ENCODE peak calls at places on chromosomes 5 and 9, in six cellular contexts. D, L, H, P, F and V are unnamed samples.

GRCh38 chr5:130896636-130897035 is 268.4 kb downstream of the HINT1 start:
- DNase-seq in D (no peak), L (no peak), H (no peak), P (no peak), F (no peak), V (no peak)

GRCh38 chr9:82418334-82418733 is 429.8 kb downstream of the SPATA31D1 start:
- DNase-seq in D (no peak), L (no peak), H (no peak), P (no peak), F (no peak), V (no peak)

GRCh38 chr5:107672212-107673105 is 1.7 kb upstream of the EFNA5 start:
- DNase-seq in D (peak; percentile 90), L (peak; percentile 70), H (peak; percentile 87), P (peak; percentile 68), F (peak; percentile 41), V (peak; percentile 69)

GRCh38 chr9:116998305-116998704 is 311.2 kb downstream of the TRIM32 start:
- DNase-seq in D (no peak), L (no peak), H (peak; percentile 13), P (no peak), F (no peak), V (peak; percentile 8)

GRCh38 chr9:74735761-74736160 is 152.0 kb downstream of the TRPM6 start:
- DNase-seq in D (no peak), L (no peak), H (peak; percentile 7), P (no peak), F (no peak), V (no peak)

GRCh38 chr9:136043386-136044054 is 51.6 kb downstream of the NACC2 start:
- DNase-seq in D (peak; percentile 35), L (no peak), H (no peak), P (no peak), F (no peak), V (no peak)

GRCh38 chr9:92036411-92036746 is 78.8 kb downstream of the SPTLC1 start:
- DNase-seq in D (no peak), L (no peak), H (no peak), P (no peak), F (no peak), V (no peak)

GRCh38 chr5:60488466-60489130 is 211.4 kb downstream of the DEPDC1B start:
- DNase-seq in D (no peak), L (no peak), H (no peak), P (no peak), F (no peak), V (no peak)

GRCh38 chr5:62315376-62316049 is 9.5 kb downstream of the KIF2A start:
- DNase-seq in D (no peak), L (no peak), H (peak; percentile 18), P (no peak), F (no peak), V (no peak)

GRCh38 chr5:76870046-76870445 is 20.2 kb downstream of the S100Z start:
- DNase-seq in D (no peak), L (no peak), H (no peak), P (no peak), F (no peak), V (no peak)

GRCh38 chr5:75034137-75034739 is 18.1 kb downstream of the GCNT4 start:
- DNase-seq in D (no peak), L (no peak), H (no peak), P (no peak), F (no peak), V (no peak)

GRCh38 chr5:141211-141610 is 49.2 kb downstream of the PLEKHG4B start:
- DNase-seq in D (no peak), L (no peak), H (no peak), P (no peak), F (no peak), V (no peak)

GRCh38 chr9:128025756-128026155 is 41.4 kb downstream of the NAIF1 start:
- DNase-seq in D (no peak), L (no peak), H (no peak), P (no peak), F (no peak), V (no peak)

GRCh38 chr9:128026255-128027165 is 40.6 kb downstream of the NAIF1 start:
- DNase-seq in D (no peak), L (no peak), H (peak; percentile 25), P (no peak), F (no peak), V (no peak)

GRCh38 chr9:128024761-128025308 is 42.3 kb downstream of the NAIF1 start:
- DNase-seq in D (no peak), L (no peak), H (no peak), P (no peak), F (no peak), V (no peak)

GRCh38 chr9:128022886-128023285 is 42.1 kb upstream of the EEIG1 start:
- DNase-seq in D (no peak), L (no peak), H (no peak), P (no peak), F (no peak), V (no peak)

DNA sequence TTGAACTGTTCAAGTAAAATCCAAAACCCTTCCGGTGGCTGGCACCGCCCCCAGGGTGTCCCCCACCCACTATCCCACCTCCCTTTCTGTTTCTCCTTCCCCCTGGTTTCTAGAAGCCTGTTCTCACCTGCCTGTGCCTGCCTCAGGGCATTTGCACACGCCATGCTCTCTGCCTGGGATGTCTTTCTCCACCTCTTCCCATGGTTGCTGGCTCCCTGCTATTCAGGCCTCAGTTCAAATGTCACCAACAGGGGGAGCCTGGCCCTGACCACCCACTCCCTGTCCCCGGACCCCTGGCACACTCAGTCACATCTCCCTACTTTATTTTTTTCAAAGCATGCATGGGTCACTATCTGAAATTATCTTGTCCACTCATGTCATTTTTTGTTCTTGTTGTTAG is 39.9 kb upstream of the EEIG1 start:
- DNase-seq in D (no peak), L (no peak), H (no peak), P (no peak), F (no peak), V (no peak)
- TF ChIP-seq CTCF in D (no peak), L (no peak), H (peak; percentile 35), P (no peak), F (no peak), V (peak; percentile 41)

GRCh38 chr5:38672059-38672791 is 115.8 kb upstream of the LIFR start:
- DNase-seq in D (no peak), L (no peak), H (peak; percentile 99), P (no peak), F (no peak), V (no peak)

GRCh38 chr5:38670066-38670465 is 113.6 kb upstream of the LIFR start:
- DNase-seq in D (no peak), L (no peak), H (no peak), P (no peak), F (no peak), V (no peak)

GRCh38 chr5:38675443-38675842 is 119.0 kb upstream of the LIFR start:
- DNase-seq in D (no peak), L (no peak), H (no peak), P (no peak), F (no peak), V (no peak)

GRCh38 chr5:38670878-38671277 is 114.4 kb upstream of the LIFR start:
- DNase-seq in D (no peak), L (no peak), H (peak; percentile 89), P (peak; percentile 25), F (peak; percentile 46), V (no peak)

DNA sequence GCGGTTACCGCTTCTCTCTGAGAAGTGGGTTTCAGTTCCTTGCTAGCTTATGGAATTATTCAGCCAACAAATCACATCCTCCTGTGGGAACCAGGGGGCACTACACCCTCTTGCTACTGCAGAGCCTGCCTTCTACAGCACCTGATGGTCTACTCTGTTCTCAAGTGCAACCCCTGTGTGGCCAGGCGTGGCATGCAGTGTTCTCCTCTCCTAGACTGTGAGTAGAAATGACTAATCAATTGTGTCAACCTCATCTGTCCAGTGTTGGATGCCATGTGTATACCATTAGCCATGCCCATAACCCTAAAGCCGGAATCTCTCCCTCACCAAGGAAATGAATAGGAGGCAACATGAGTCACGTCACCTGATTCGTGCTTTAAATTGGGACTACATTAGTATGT is 117.2 kb upstream of the LIFR start:
- DNase-seq in D (no peak), L (no peak), H (no peak), P (no peak), F (no peak), V (no peak)
- TF ChIP-seq CTCF in D (no peak), L (no peak), H (peak; percentile 21), P (no peak), F (no peak), V (peak; percentile 11)

GRCh38 chr5:112646139-112646941 is 91.3 kb upstream of the APC start:
- DNase-seq in D (no peak), L (no peak), H (no peak), P (no peak), F (no peak), V (no peak)

GRCh38 chr5:112647428-112647827 is 90.3 kb upstream of the APC start:
- DNase-seq in D (no peak), L (no peak), H (no peak), P (no peak), F (no peak), V (no peak)

GRCh38 chr5:112648264-112648663 is 89.4 kb upstream of the APC start:
- DNase-seq in D (no peak), L (no peak), H (no peak), P (no peak), F (no peak), V (no peak)

GRCh38 chr5:112653638-112654037 is 84.0 kb upstream of the APC start:
- DNase-seq in D (no peak), L (no peak), H (peak; percentile 39), P (no peak), F (no peak), V (no peak)

DNA sequence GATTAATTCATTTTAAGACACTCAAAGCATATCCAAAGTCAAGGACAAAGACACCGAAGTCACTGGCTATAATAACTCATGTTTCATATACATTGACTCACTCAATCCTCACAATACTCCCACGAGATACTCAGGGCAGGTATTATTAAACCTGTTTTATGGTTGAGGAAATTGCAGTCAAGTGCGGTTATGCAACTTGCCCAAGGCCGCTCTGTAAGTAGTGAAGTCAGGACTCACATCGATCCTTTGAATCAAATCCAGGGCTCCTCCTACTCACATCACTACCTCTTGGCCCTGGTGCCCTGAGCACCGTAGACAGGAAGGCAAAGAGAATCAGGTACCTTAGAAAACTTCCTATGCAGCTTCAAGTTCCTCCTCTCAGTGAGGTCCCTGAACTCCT is 87.8 kb upstream of the APC start:
- DNase-seq in D (no peak), L (no peak), H (no peak), P (no peak), F (no peak), V (no peak)
- TF ChIP-seq CTCF in D (no peak), L (no peak), H (no peak), P (no peak), F (no peak), V (no peak)

GRCh38 chr5:7392401-7393024 is 3.4 kb upstream of the ADCY2 start:
- DNase-seq in D (no peak), L (no peak), H (peak; percentile 25), P (no peak), F (no peak), V (peak; percentile 41)
- TF ChIP-seq CTCF in D (peak; percentile 54), L (peak; percentile 18), H (peak; percentile 32), P (peak; percentile 67), F (peak; percentile 61), V (peak; percentile 74)

DNA sequence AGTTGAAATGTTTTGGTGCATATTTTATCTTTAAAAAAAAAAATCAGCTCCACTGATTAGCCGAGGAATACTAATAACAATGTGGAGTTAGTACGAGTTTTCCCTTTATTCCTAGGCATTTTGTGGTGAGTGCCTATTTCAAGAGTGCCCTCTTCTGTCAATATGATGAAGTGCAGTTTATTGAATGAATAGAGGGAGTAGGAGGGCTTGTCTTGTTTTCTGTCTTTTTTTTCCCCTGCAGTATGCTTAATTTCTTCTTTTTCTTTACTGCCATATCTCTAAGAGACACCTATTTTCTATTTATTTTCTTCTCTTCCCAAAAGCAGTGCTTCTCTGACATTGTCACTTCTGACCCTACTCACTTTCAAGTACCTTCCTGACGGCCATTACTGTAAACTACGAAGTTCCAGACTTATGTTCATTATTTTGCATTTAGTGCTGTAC is 169.6 kb upstream of the PITX1 start:
- DNase-seq in D (no peak), L (no peak), H (no peak), P (no peak), F (no peak), V (no peak)
- TF ChIP-seq CTCF in D (no peak), L (no peak), H (peak; percentile 40), P (peak; percentile 33), F (no peak), V (peak; percentile 48)